ENCODE peak calls at places on chromosomes 7 and 10, in five cellular contexts. F is adrenal gland, A is hepatocyte, T is brain microvascular endothelial cell, P is H1. I is an unnamed sample.
A peak's percentile ranks its signal among the peaks of the same experiment; 100 is the strongest.

GRCh38 chr7:12942599-12942998 is 255.2 kb downstream of the ARL4A start:
- DNase-seq in P (no peak), T (no peak), F (no peak), A (peak; percentile 49), I (no peak)

GRCh38 chr7:50369408-50370026 is 65.0 kb downstream of the IKZF1 start:
- DNase-seq in P (no peak), A (no peak), T (no peak), F (no peak), I (no peak)

GRCh38 chr7:102079140-102080002 is 207.3 kb upstream of the SH2B2 start:
- DNase-seq in F (no peak), A (no peak), T (no peak), P (no peak), I (peak; percentile 65)

GRCh38 chr7:155702616-155703015 is 58.2 kb downstream of the RBM33 start:
- DNase-seq in P (no peak), T (peak; percentile 18), F (no peak), A (no peak), I (no peak)

GRCh38 chr10:13839430-13839986 is 252.7 kb downstream of the PRPF18 start:
- DNase-seq in P (no peak), A (peak; percentile 50), F (no peak), T (peak; percentile 93), I (no peak)

GRCh38 chr10:125128397-125129075 is 31.8 kb downstream of the CTBP2 start:
- DNase-seq in P (no peak), F (no peak), T (no peak), A (no peak), I (no peak)

GRCh38 chr10:62860946-62861345 is 44.8 kb upstream of the EGR2 start:
- DNase-seq in T (no peak), A (no peak), P (no peak), F (peak; percentile 45), I (peak; percentile 1)

GRCh38 chr7:45435846-45436245 is 138.3 kb upstream of the ADCY1 start:
- DNase-seq in T (peak; percentile 43), F (no peak), A (no peak), P (no peak), I (no peak)

GRCh38 chr7:81484266-81484665 is 285.6 kb downstream of the HGF start:
- DNase-seq in A (peak; percentile 55), P (no peak), F (peak; percentile 57), T (peak; percentile 85), I (peak; percentile 26)

GRCh38 chr10:43226441-43226840 is 40.4 kb downstream of the RASGEF1A start:
- DNase-seq in P (no peak), A (no peak), F (no peak), T (no peak), I (no peak)

GRCh38 chr7:132666076-132666775 is 90.0 kb upstream of the PLXNA4 start:
- DNase-seq in F (no peak), A (no peak), T (no peak), P (no peak), I (no peak)

GRCh38 chr7:43856996-43857395 is 12.3 kb downstream of the MRPS24 start:
- DNase-seq in P (no peak), F (no peak), A (no peak), T (peak; percentile 9), I (no peak)

GRCh38 chr7:39950473-39951155 is 558 bp downstream of the CDK13 start:
- DNase-seq in A (peak; percentile 65), P (peak; percentile 65), T (peak; percentile 20), F (peak; percentile 59), I (no peak)

GRCh38 chr10:94416896-94417295 is 14.6 kb downstream of the TBC1D12 start:
- DNase-seq in P (no peak), A (no peak), F (no peak), T (no peak), I (no peak)

DNA sequence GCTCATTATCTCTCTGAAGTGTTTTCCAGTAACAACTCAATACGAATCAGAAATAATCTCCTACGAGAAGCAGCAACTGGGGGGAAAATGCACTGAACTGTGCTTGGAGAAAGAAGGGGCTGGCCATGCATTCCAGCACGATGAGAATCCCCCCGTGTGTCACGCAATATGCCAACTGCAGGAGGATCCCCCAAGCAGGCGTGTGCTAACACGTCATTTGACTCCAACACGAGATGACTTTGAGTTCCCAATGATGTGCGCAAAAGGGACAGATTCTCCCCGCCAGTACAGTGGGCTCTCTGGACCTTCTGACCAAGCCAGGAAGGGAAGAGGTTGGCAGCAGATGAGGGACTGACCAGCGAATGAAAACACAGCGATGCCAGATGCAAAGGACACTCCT is 105.5 kb downstream of the KCNMA1 start:
- DNase-seq in P (no peak), A (no peak), F (no peak), T (peak; percentile 90), I (no peak)
- H3K4me3 ChIP-seq in P (no peak overlapping the region), A (no peak overlapping the region), F (no peak overlapping the region), T (no peak overlapping the region), I (no peak overlapping the region)

DNA sequence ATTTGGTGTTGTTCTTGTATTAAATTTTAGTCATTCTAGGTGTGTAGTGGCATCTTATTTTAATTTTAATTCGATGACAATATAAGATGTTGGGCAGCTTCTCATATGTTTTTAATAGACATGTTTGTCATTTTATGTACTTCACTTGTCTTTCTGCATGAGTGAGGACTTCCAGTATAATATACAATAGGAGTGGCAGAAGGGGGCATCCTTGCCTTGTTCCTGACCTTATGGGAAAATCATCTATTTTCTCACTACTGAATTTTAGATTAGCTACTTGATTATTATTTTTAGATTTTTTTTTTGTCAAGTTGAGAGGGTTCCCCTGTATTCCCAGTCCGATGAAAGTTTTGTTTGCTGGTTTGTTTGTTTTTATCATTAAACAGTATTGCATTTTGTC is 495.2 kb upstream of the GRM3 start:
- DNase-seq in P (no peak), T (no peak), F (no peak), A (no peak), I (no peak)
- H3K27me3 ChIP-seq in P (no peaks in the 10 kb centered on the region), T (no peaks in the 10 kb centered on the region), F (no peaks in the 10 kb centered on the region), A (no peaks in the 10 kb centered on the region), I (no peaks in the 10 kb centered on the region)

DNA sequence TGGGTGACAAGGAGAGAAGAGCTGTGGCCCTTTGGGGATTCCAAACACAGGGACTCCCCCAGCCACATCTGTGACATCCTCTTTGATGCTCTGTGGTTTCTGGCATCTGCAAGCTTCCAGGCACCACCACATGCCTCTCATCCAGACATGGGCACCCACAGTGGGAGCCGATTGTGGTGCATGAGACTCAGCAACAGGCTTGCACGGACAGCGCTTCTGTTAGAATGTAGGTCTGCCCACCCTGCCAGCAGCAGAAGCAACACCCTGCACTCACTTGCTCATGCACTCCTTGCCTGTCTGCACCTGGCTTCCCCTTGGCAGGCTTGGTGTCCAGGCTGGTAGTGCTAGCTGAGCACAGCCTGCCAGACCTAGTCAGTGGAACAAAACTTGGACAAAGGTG is 735.0 kb upstream of the ZWINT start:
- DNase-seq in F (no peak), T (no peak), P (no peak), A (no peak), I (no peak)
- H3K27ac ChIP-seq in F (no peak overlapping the region), T (no peak overlapping the region), P (no peak overlapping the region), A (no peak overlapping the region), I (no peak overlapping the region)

DNA sequence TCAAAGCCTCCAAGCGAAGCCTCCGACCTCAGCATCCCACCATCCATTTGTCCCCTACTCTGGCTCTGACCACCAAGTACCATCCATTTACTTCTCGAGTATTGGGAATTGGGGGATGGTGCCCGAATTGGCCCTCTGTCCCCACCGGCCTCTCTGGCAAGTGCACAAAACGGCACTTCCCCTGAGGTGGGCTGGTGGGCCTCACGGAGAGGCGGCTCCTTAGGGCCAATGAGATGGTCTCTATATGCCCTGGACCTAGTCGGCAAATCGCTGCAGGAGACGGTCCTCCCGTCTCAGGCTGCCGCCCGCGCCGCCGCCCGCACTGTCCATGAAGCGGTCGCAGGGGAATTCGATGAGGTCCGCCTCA is 2.8 kb downstream of the TRIL start:
- DNase-seq in T (no peak), F (no peak), A (no peak), P (no peak), I (no peak)
- H3K4me3 ChIP-seq in T (no peak overlapping the region), F (no peak overlapping the region), A (peak overlapping the region; percentile 52), P (peak overlapping the region; percentile 74), I (no peak overlapping the region)

GRCh38 chr7:32217841-32218467 is 147.7 kb upstream of the PDE1C start:
- DNase-seq in P (peak; percentile 17), A (no peak), T (no peak), F (no peak), I (no peak)

GRCh38 chr7:32221056-32221455 is 150.8 kb upstream of the PDE1C start:
- DNase-seq in P (no peak), T (no peak), A (no peak), F (no peak), I (no peak)

GRCh38 chr7:32218741-32219283 is 148.6 kb upstream of the PDE1C start:
- DNase-seq in P (peak; percentile 20), T (no peak), A (no peak), F (no peak), I (no peak)

GRCh38 chr7:32221756-32222155 is 151.5 kb upstream of the PDE1C start:
- DNase-seq in F (no peak), P (peak; percentile 1), T (no peak), A (no peak), I (no peak)

GRCh38 chr7:32219416-32219815 is 149.2 kb upstream of the PDE1C start:
- DNase-seq in F (no peak), P (peak; percentile 16), A (no peak), T (no peak), I (no peak)
- H3K27me3 ChIP-seq in F (no peaks in the 10 kb centered on the region), P (no peaks in the 10 kb centered on the region), A (no peaks in the 10 kb centered on the region), T (no peaks in the 10 kb centered on the region), I (no peaks in the 10 kb centered on the region)

DNA sequence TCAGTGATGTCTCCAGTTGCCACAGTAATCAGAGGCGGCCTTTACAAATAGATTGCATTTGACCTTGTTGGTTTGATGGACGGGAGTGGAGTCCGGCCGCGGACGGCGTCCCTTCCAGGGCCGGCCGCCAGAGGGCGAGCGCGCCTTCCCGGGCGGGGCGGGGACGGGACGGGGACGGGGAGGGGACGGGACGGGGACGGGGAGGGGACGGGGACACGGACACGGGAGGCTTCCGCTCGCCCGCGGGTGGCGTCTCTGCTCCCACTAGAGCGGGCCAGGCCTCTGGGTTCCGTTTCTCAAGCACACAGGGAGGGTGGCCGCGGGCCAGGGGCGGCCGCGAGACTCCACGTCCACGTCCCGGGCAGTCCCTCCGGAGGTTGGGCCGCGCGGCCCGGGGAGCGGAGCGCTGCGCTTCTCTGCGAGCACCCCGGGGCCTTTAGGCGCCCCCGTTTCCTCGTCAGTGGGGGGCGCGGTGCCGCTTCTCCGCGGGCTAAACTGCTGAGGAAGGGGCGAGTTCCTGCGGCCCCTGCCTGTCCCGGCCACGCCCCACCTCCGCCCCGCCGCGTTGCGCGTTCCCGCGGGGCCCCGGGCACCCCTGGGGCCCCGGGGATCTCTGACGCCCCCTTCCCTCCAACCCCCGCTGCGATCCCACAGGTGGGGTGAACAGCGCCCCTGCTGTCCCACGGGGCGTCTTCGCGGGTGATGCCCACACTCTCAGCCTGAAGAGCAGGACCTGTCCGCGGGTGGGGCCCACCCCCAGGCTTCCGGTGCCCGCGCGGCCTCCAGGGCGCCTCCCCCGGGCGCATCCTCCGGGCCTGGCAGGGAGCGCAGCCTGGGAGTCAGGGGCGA is 84.2 kb upstream of the MKI67 start:
- DNase-seq in T (no peak), F (peak; percentile 64), P (peak; percentile 88), A (peak; percentile 79), I (no peak)
- H3K27ac ChIP-seq in T (no peak overlapping the region), F (no peak overlapping the region), P (no peak overlapping the region), A (no peak overlapping the region), I (no peak overlapping the region)

DNA sequence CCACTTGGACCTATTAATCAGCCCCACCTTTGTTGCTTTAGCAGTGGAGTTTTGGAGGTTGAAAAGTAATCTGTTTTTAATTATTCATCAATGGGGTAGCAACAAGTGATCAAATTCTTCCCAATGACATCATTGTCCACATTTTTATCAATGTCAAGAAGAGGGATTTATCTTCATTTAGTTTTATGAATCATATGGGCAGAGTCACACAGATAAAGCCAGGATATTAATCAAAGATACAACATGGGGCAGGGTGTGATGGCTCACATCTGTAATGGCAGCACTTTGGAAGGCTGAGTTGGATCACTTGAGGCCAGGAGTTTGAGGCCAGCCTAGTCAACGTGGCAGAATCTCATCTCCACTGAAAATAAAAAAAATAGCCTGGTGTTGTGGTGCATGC is 388.4 kb upstream of the POM121L12 start:
- DNase-seq in A (no peak), F (no peak), P (no peak), T (no peak), I (no peak)
- H3K4me3 ChIP-seq in A (no peak overlapping the region), F (no peak overlapping the region), P (no peak overlapping the region), T (no peak overlapping the region), I (no peak overlapping the region)

I was measured in SJCRH30.